ENCODE peak calls at places on chromosomes 12 and 14, in seven cellular contexts. L is A549, F is H1, E is IMR-90, A is HepG2, K is GM12878, W is SK-N-SH. Q is an unnamed sample.

GRCh38 chr12:78726854-78727253 is 137.7 kb upstream of the SYT1 start:
- DNase-seq in E (no peak), A (no peak), L (no peak), W (no peak), F (no peak), K (no peak), Q (no peak)

GRCh38 chr12:49094104-49094948 is at the start of gene DHH:
- DNase-seq in L (no peak), K (no peak), F (no peak), E (no peak), W (peak; percentile 72), A (no peak), Q (peak; percentile 86)

GRCh38 chr14:69637503-69638030 is 26.2 kb downstream of the SUSD6 start:
- DNase-seq in F (no peak), K (no peak), W (peak; percentile 73), A (peak; percentile 60), L (no peak), E (no peak), Q (peak; percentile 38)

GRCh38 chr12:81465881-81466280 is 293.3 kb downstream of the PPFIA2 start:
- DNase-seq in F (no peak), A (no peak), K (no peak), L (no peak), W (no peak), E (no peak), Q (no peak)

GRCh38 chr12:15590180-15590826 is 198.9 kb downstream of the EPS8 start:
- DNase-seq in W (peak; percentile 67), F (peak; percentile 9), E (peak; percentile 70), L (peak; percentile 80), A (peak; percentile 70), K (peak; percentile 46), Q (peak; percentile 26)

GRCh38 chr14:22689186-22689585 is 45.0 kb upstream of the OR6J1 start:
- DNase-seq in W (no peak), E (peak; percentile 92), L (peak; percentile 50), K (no peak), F (no peak), A (peak; percentile 91), Q (no peak)

GRCh38 chr14:61229475-61229888 is 51.7 kb downstream of the TMEM30B start:
- DNase-seq in A (peak; percentile 10), F (no peak), L (no peak), K (no peak), E (no peak), W (no peak), Q (no peak)

GRCh38 chr14:101516401-101516800 is 44.9 kb upstream of the DIO3 start:
- DNase-seq in E (no peak), W (no peak), L (no peak), A (no peak), K (no peak), F (no peak), Q (no peak)

GRCh38 chr12:66633676-66634075 is 45.2 kb downstream of the GRIP1 start:
- DNase-seq in A (no peak), K (no peak), L (peak; percentile 6), E (no peak), F (no peak), W (no peak), Q (no peak)

GRCh38 chr12:94458882-94459772 is 540 bp downstream of the CEP83 start:
- DNase-seq in K (no peak), F (no peak), E (peak; percentile 48), A (peak; percentile 17), W (peak; percentile 25), L (peak; percentile 13), Q (peak; percentile 8)

GRCh38 chr12:130715150-130715995 is 726 bp downstream of the RIMBP2 start:
- DNase-seq in K (no peak), L (no peak), E (no peak), W (peak; percentile 70), F (no peak), A (no peak), Q (no peak)

GRCh38 chr12:109331546-109331945 is 16.2 kb upstream of the MYO1H start:
- DNase-seq in E (no peak), L (no peak), W (peak; percentile 31), F (no peak), A (no peak), K (no peak), Q (no peak)

GRCh38 chr12:94430304-94430703 is 29.4 kb downstream of the CEP83 start:
- DNase-seq in E (no peak), W (no peak), A (no peak), K (no peak), L (no peak), F (no peak), Q (no peak)

GRCh38 chr12:125125271-125125670 is 60.0 kb downstream of the AACS start:
- DNase-seq in E (no peak), A (no peak), L (peak; percentile 24), F (no peak), W (no peak), K (no peak), Q (no peak)

GRCh38 chr14:104322531-104323466 is 184.4 kb downstream of the KIF26A start:
- DNase-seq in A (no peak), K (no peak), F (no peak), E (no peak), L (no peak), W (no peak), Q (no peak)

GRCh38 chr14:104319489-104320241 is 181.3 kb downstream of the KIF26A start:
- DNase-seq in F (no peak), A (no peak), E (no peak), K (no peak), W (no peak), L (no peak), Q (no peak)

GRCh38 chr14:104318558-104319488 is 180.4 kb downstream of the KIF26A start:
- DNase-seq in L (no peak), W (no peak), E (no peak), A (no peak), F (no peak), K (no peak), Q (no peak)

GRCh38 chr14:104321151-104322130 is 183.1 kb downstream of the KIF26A start:
- DNase-seq in L (no peak), F (no peak), W (no peak), A (no peak), K (no peak), E (no peak), Q (no peak)

DNA sequence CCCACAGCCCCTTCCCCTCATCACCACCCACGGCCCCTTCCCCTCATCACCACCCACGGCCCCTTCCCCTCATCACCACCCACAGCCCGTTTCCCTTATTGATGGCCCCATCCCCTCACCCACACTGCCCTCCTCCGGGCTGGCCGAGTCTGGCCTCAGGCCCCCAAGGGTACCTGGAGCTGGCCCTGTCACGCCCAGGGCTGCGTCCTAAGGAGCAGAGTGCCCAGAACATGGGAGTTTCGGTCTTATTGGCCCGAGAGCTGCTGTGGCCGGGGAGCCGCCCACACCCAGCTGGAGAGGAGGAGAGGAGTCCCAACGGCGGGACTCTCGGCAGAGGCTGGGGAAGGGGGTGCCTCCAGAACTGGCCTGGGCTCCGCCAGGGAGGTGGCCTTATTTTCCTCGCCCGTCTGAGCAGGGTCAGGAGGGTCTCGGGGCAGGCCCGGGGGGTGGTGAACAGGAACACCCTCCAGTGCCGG is 182.3 kb downstream of the KIF26A start:
- DNase-seq in L (no peak), F (no peak), W (no peak), E (no peak), K (no peak), A (no peak), Q (no peak)
- TF ChIP-seq RFX5 in L (no peak), F (no peak), W (no peak), E (no peak), K (no peak), A (no peak), Q (no peak)

GRCh38 chr12:9667403-9667802 is 2.1 kb upstream of the CLEC2D start:
- DNase-seq in E (no peak), W (no peak), A (no peak), L (no peak), F (no peak), K (peak; percentile 72), Q (no peak)

GRCh38 chr12:9673404-9674225 is 4.1 kb downstream of the CLEC2D start:
- DNase-seq in L (peak; percentile 53), K (no peak), A (peak; percentile 14), E (peak; percentile 92), W (peak; percentile 23), F (no peak), Q (peak; percentile 81)

GRCh38 chr12:9668141-9669018 is 1.1 kb upstream of the CLEC2D start:
- DNase-seq in A (no peak), K (no peak), W (no peak), L (no peak), F (no peak), E (peak; percentile 33), Q (no peak)

GRCh38 chr12:9669019-9669326 is 540 bp upstream of the CLEC2D start:
- DNase-seq in W (no peak), L (no peak), A (no peak), K (no peak), F (no peak), E (no peak), Q (no peak)

GRCh38 chr12:9669534-9669933 is at the start of gene CLEC2D:
- DNase-seq in F (no peak), A (no peak), K (peak; percentile 95), L (no peak), W (no peak), E (no peak), Q (no peak)
- TF ChIP-seq RFX5 in F (no peak), A (no peak), K (no peak), L (no peak), W (no peak), E (no peak), Q (no peak)

GRCh38 chr14:95265106-95266094 is 54.3 kb downstream of the CLMN start:
- DNase-seq in W (no peak), L (peak; percentile 97), E (peak; percentile 93), K (peak; percentile 96), F (no peak), A (peak; percentile 95), Q (no peak)
- TF ChIP-seq RFX5 in W (no peak), L (no peak), E (no peak), K (no peak), F (no peak), A (no peak), Q (no peak)

GRCh38 chr12:132118876-132119275 is 25.2 kb downstream of the DDX51 start:
- DNase-seq in E (no peak), W (no peak), K (no peak), F (no peak), L (no peak), A (no peak), Q (no peak)
- TF ChIP-seq RFX5 in E (no peak), W (no peak), K (no peak), F (no peak), L (no peak), A (no peak), Q (no peak)

DNA sequence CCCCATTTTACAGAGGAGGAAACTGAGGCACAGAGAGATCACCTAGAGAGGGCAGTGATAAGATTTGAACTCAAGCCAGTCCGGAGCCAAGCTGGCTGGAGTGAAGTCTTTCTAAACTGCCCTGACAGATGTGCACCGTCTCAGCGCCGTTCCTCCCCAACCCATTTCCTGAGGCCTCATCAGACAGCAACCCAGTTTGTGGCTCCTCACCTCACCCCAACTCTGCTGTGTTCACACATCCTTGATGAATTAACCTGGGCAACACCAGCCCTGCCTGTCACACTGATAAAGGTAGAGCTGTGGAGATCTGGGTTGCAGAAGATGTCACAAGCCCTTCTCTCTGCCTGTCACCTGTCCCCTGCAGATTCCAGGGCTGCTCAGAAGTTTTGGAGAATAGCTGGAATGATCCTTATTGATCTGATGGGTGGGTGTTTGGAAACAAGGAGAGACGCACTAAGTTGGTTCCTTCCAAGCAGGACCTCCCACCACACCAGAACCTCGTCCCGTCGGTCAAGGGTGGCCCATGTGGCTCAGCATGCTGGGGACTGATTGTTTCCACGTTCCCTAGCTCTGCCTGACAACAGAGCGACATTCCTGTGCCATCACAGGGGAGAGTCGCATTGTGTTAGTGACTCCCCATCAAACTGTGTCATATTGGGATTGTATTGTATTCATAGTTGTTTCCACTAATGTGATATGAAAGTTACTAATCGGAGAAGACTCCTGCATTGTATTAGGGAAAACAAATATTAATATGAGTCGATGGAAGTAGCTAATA is 200.7 kb downstream of the PHETA1 start:
- DNase-seq in E (no peak), K (no peak), F (no peak), A (no peak), L (no peak), W (no peak), Q (no peak)
- TF ChIP-seq RFX5 in E (no peak), K (no peak), F (peak; percentile 41), A (no peak), L (no peak), W (no peak), Q (no peak)

Q was measured in K562.